ENCODE peak calls at places on chromosomes 12 and 14, in six cellular contexts. K, B, I, W, R and U are unnamed samples.
A peak's percentile ranks its signal among the peaks of the same experiment; 100 is the strongest.

GRCh38 chr12:73514672-73515071 is 1023.0 kb upstream of the ATXN7L3B start:
- DNase-seq in K (peak; percentile 32), B (no peak), I (no peak), W (no peak), R (no peak), U (no peak)

GRCh38 chr12:16389594-16389993 is 42.1 kb downstream of the MGST1 start:
- DNase-seq in K (no peak), B (no peak), I (peak; percentile 93), W (peak; percentile 88), R (no peak), U (no peak)

GRCh38 chr12:45165284-45165683 is 50.6 kb upstream of the ANO6 start:
- DNase-seq in K (no peak), B (no peak), I (no peak), W (no peak), R (no peak), U (no peak)

GRCh38 chr12:23055004-23055403 is 430.0 kb downstream of the ETNK1 start:
- DNase-seq in K (peak; percentile 67), B (peak; percentile 20), I (peak; percentile 54), W (peak; percentile 7), R (peak; percentile 3), U (peak; percentile 76)

GRCh38 chr14:75340921-75341320 is 62.3 kb downstream of the FOS start:
- DNase-seq in K (no peak), B (peak; percentile 63), I (no peak), W (no peak), R (no peak), U (no peak)

GRCh38 chr12:130178291-130178690 is 16.0 kb downstream of the FZD10 start:
- DNase-seq in K (no peak), B (no peak), I (no peak), W (no peak), R (no peak), U (no peak)

GRCh38 chr12:92244036-92244435 is 98.4 kb upstream of the BTG1 start:
- DNase-seq in K (no peak), B (peak; percentile 30), I (no peak), W (peak; percentile 6), R (no peak), U (no peak)

GRCh38 chr14:100688598-100689499 is 37.8 kb upstream of the DLK1 start:
- DNase-seq in K (no peak), B (no peak), I (peak; percentile 48), W (peak; percentile 82), R (no peak), U (no peak)

GRCh38 chr14:104240426-104241157 is 102.2 kb downstream of the KIF26A start:
- DNase-seq in K (no peak), B (peak; percentile 3), I (no peak), W (no peak), R (no peak), U (no peak)

GRCh38 chr12:67068204-67068731 is 200.9 kb upstream of the CAND1 start:
- DNase-seq in K (peak; percentile 48), B (peak; percentile 5), I (peak; percentile 29), W (no peak), R (peak; percentile 30), U (peak; percentile 41)

GRCh38 chr12:128823216-128823915 is 392 bp downstream of the SLC15A4 start:
- DNase-seq in K (peak; percentile 18), B (peak; percentile 46), I (peak; percentile 48), W (no peak), R (peak; percentile 26), U (peak; percentile 71)
- TF ChIP-seq CTCF in K (no peak), B (no peak), I (no peak), W (no peak), R (no peak), U (no peak)

DNA sequence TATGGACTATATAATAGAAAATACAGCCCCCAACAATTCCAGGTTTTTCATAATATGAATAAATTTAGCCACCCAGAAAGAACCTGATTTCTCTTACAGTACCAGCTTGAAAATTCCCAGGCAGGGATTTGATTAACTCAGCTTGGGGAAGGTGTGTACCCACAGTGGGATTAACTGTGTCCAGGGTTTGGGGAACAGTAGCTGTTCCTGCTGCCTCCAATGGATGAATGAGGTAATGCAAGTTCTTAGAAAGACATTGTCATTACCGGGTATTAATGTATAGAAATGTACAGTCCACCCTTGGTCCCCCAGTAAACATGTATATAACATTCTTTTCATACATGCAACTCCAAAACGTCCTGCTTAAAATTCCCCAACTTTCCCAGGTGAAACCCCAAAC is 115.6 kb downstream of the LRIG3 start:
- DNase-seq in K (no peak), B (no peak), I (no peak), W (no peak), R (no peak), U (peak; percentile 7)
- TF ChIP-seq CTCF in K (peak; percentile 44), B (peak; percentile 20), I (peak; percentile 58), W (peak; percentile 16), R (peak; percentile 38), U (peak; percentile 60)

GRCh38 chr12:120231316-120232011 is 30.6 kb upstream of the RPLP0 start:
- DNase-seq in K (peak; percentile 53), B (peak; percentile 87), I (peak; percentile 97), W (peak; percentile 97), R (peak; percentile 91), U (peak; percentile 95)
- TF ChIP-seq CTCF in K (no peak), B (peak; percentile 16), I (peak; percentile 21), W (peak; percentile 27), R (peak; percentile 27), U (no peak)

GRCh38 chr12:26264215-26264838 is 69.0 kb downstream of the SSPN start:
- DNase-seq in K (no peak), B (no peak), I (peak; percentile 80), W (no peak), R (no peak), U (no peak)
- TF ChIP-seq CTCF in K (no peak), B (no peak), I (peak; percentile 23), W (no peak), R (no peak), U (no peak)

DNA sequence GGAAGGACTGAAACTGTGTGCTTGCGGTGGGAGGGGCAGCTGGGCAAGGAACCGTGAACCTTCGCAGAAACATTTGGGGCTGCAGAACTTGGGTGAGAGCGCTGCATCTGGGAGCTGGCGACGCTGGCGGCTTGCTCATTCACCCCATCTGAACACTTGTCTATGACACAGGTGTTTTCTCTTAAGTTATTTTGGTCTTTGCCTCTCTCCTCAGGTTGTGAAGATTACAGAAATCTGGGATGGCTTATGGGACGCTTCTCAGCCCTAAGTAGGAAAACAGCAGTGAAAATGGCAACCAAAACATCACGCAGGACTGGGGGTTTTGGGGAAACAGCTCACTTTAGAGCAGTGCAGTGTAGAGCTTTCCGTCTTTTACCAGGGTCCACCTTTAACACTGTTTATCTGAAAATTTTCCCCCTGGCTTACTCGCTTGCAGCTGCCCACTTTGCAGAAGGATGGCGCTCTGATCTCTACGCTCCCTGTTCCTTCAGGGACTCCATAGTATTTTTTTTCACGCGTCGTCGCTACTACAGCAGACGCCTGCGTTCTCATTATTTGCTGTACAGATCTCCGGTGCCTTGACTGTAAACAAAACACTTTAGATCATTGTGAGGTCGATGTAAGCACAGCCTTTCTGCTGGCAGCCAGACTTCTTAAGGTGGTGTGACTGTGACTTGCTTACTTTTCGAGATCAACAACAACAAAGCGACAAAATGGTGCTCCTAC is 2.7 kb upstream of the CDKN1B start:
- DNase-seq in K (no peak), B (peak; percentile 68), I (no peak), W (peak; percentile 45), R (peak; percentile 63), U (peak; percentile 30)
- TF ChIP-seq CTCF in K (no peak), B (peak; percentile 11), I (peak; percentile 29), W (peak; percentile 34), R (peak; percentile 26), U (no peak)

GRCh38 chr14:99590746-99591555 is 13.1 kb downstream of the CCDC85C start:
- DNase-seq in K (no peak), B (peak; percentile 33), I (no peak), W (peak; percentile 74), R (no peak), U (peak; percentile 34)
- TF ChIP-seq CTCF in K (no peak), B (no peak), I (no peak), W (no peak), R (no peak), U (no peak)

GRCh38 chr12:41981758-41982157 is 162.9 kb downstream of the GXYLT1 start:
- DNase-seq in K (no peak), B (no peak), I (peak; percentile 31), W (peak; percentile 10), R (no peak), U (no peak)

GRCh38 chr12:41983394-41983793 is 161.3 kb downstream of the GXYLT1 start:
- DNase-seq in K (no peak), B (no peak), I (no peak), W (no peak), R (no peak), U (no peak)

GRCh38 chr12:41980390-41980789 is 164.3 kb downstream of the GXYLT1 start:
- DNase-seq in K (no peak), B (no peak), I (no peak), W (no peak), R (no peak), U (no peak)

GRCh38 chr12:41979574-41979973 is 165.1 kb downstream of the GXYLT1 start:
- DNase-seq in K (no peak), B (no peak), I (no peak), W (no peak), R (no peak), U (peak; percentile 3)

DNA sequence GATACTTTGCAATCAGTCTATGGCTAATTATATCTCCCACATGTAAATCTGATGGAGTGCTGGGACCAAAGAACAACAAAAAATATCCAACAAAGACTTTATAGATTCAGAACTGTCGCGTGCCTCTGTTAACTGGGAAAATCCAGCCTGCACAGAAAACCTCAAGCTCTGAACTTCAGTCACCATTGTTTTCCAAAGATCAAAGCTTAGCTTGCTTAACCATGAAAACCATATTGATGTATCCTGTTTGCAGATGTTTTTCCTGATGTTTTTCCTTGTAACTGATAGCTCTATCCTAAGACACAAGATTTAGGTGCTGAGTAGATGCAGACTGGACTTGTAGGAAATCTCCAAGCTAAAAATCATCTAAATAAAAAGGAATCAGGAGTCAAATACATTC is 163.7 kb downstream of the GXYLT1 start:
- DNase-seq in K (no peak), B (no peak), I (no peak), W (no peak), R (no peak), U (no peak)
- TF ChIP-seq CTCF in K (no peak), B (no peak), I (no peak), W (no peak), R (no peak), U (no peak)

DNA sequence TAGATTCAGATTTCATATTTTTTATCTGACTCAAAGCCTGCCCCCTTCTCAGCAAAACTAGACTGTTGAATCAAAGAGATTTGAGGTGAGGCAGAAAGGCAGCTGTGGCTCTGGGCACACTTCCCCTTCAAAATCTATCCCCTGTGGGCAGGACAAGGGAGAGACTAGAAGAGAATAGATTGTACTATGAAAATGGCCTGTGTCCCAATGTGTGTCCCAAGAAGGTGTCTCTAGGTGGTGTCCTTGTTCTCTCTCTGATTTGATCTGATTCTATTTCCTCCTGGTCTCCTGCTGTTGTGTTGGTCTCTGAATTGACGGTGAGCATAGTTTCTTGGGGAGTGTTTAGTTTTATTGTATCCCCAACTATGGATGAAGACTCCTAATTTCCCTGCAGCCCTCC is 565.8 kb upstream of the ATP2B1 start:
- DNase-seq in K (no peak), B (no peak), I (no peak), W (no peak), R (no peak), U (no peak)
- TF ChIP-seq CTCF in K (no peak), B (no peak), I (no peak), W (no peak), R (no peak), U (no peak)